ENCODE peak calls at places on chromosomes 2 and 18, in ten cellular contexts. J is heart right ventricle, G is Panc1, N is SK-N-SH, K is cardiac muscle cell, D is HCT116, E is fibroblast of lung, M is ovary, C is A549, P is heart left ventricle. T is an unnamed sample. For H3K4me1 and H3K9me3, the result is how much of the 10 kb centered on the place peaks cover.

GRCh38 chr2:179932786-179933185 is 71.4 kb upstream of the ZNF385B start:
- DNase-seq in N (no peak), K (peak), D (no peak), P (peak), C (no peak), J (peak), M (peak), G (no peak), E (peak), T (no peak)

GRCh38 chr18:74529811-74530583 is 4.3 kb upstream of the CNDP1 start:
- DNase-seq in G (no peak), P (no peak), E (no peak), D (no peak), C (no peak), M (no peak), K (no peak), N (no peak), J (no peak), T (no peak)

GRCh38 chr18:7754725-7755181 is 187.6 kb downstream of the PTPRM start:
- DNase-seq in C (peak), E (no peak), N (no peak), J (no peak), K (peak), D (no peak), P (no peak), M (no peak), G (no peak), T (no peak)

GRCh38 chr18:58135806-58136331 is 91.8 kb downstream of the NEDD4L start:
- DNase-seq in D (peak), K (peak), P (peak), N (peak), E (peak), G (peak), J (peak), C (peak), M (peak), T (peak)

GRCh38 chr2:29336741-29337340 is 221.6 kb downstream of the CLIP4 start:
- DNase-seq in P (no peak), K (no peak), C (no peak), N (no peak), E (no peak), G (no peak), M (no peak), D (no peak), J (no peak), T (no peak)

GRCh38 chr2:19021721-19022120 is 336.7 kb downstream of the OSR1 start:
- DNase-seq in E (peak), G (no peak), C (no peak), M (no peak), J (no peak), D (no peak), K (no peak), N (no peak), P (no peak), T (no peak)

GRCh38 chr18:46013484-46014189 is 46.5 kb upstream of the EPG5 start:
- DNase-seq in M (no peak), K (no peak), C (no peak), P (no peak), J (no peak), N (no peak), G (no peak), D (no peak), E (no peak), T (no peak)

GRCh38 chr2:45782968-45783367 is 131.5 kb downstream of the PRKCE start:
- DNase-seq in K (no peak), C (no peak), E (no peak), M (no peak), G (no peak), P (no peak), N (peak), J (no peak), D (no peak), T (no peak)

GRCh38 chr18:46071894-46072867 is at the start of gene PSTPIP2:
- DNase-seq in J (peak), C (no peak), N (peak), M (peak), K (peak), D (peak), E (peak), P (peak), G (no peak), T (peak)

GRCh38 chr18:54284967-54285785 is 15.9 kb downstream of the POLI start:
- DNase-seq in M (no peak), D (no peak), G (no peak), K (no peak), P (peak), N (no peak), E (peak), J (peak), C (no peak), T (no peak)

GRCh38 chr2:176561706-176562105 is 292.5 kb downstream of the MTX2 start:
- DNase-seq in N (no peak), J (no peak), C (peak), K (no peak), M (no peak), P (no peak), G (no peak), D (no peak), E (peak), T (no peak)

GRCh38 chr2:20593072-20594034 is 57.5 kb downstream of the HS1BP3 start:
- DNase-seq in J (no peak), C (peak), N (no peak), P (no peak), D (no peak), E (peak), K (no peak), M (peak), G (no peak), T (no peak)

GRCh38 chr2:130261970-130262760 is 63.9 kb upstream of the TUBA3E start:
- DNase-seq in M (peak), D (no peak), N (peak), G (no peak), P (no peak), J (no peak), E (no peak), C (no peak), K (peak), T (no peak)

GRCh38 chr2:127097841-127098651 is 8.9 kb downstream of the BIN1 start:
- DNase-seq in P (no peak), D (no peak), G (no peak), E (peak), J (no peak), M (no peak), K (no peak), N (peak), C (no peak), T (no peak)

GRCh38 chr2:177317443-177317842 is 52.9 kb upstream of the NFE2L2 start:
- DNase-seq in G (no peak), J (no peak), M (no peak), N (no peak), K (no peak), C (no peak), E (no peak), D (no peak), P (no peak), T (no peak)

GRCh38 chr2:230472619-230473018 is 56.6 kb downstream of the SP100 start:
- DNase-seq in G (no peak), D (peak), N (no peak), K (no peak), P (no peak), C (peak), M (no peak), J (no peak), E (peak), T (peak)

GRCh38 chr18:56315363-56315762 is 323.0 kb downstream of the TXNL1 start:
- DNase-seq in N (no peak), E (peak), M (no peak), J (no peak), P (no peak), G (no peak), C (no peak), D (no peak), K (no peak), T (no peak)

GRCh38 chr2:210442457-210442856 is 34.1 kb downstream of the LANCL1 start:
- DNase-seq in C (no peak), M (no peak), J (no peak), P (no peak), D (no peak), N (no peak), E (no peak), K (no peak), G (no peak), T (no peak)

GRCh38 chr18:32261003-32261402 is 71.2 kb downstream of the MEP1B start:
- DNase-seq in P (no peak), K (no peak), D (no peak), G (no peak), N (no peak), J (no peak), C (no peak), M (no peak), E (no peak), T (no peak)

GRCh38 chr2:44833123-44834069 is 108.1 kb upstream of the SIX3 start:
- DNase-seq in G (no peak), P (no peak), M (no peak), K (no peak), J (no peak), E (peak), C (no peak), D (no peak), N (no peak), T (no peak)

GRCh38 chr2:144510206-144510991 is 9.5 kb downstream of the ZEB2 start:
- DNase-seq in N (no peak), E (peak), J (peak), M (no peak), C (no peak), D (no peak), K (peak), P (no peak), G (no peak), T (peak)

GRCh38 chr2:3479430-3480320 is 39.7 kb downstream of the ADI1 start:
- DNase-seq in P (no peak), G (no peak), J (no peak), M (no peak), D (no peak), K (no peak), N (no peak), C (no peak), E (no peak), T (no peak)

GRCh38 chr2:182977463-182977862 is 60.8 kb downstream of the NCKAP1 start:
- DNase-seq in C (no peak), J (no peak), P (no peak), E (no peak), D (no peak), M (no peak), K (no peak), G (no peak), N (no peak), T (no peak)
- H3K4me1 ChIP-seq in C (under half), J (under half), P (under half), E (under half), D (under half), M (under half), K (under half), G (under half), N (under half), T (under half)

DNA sequence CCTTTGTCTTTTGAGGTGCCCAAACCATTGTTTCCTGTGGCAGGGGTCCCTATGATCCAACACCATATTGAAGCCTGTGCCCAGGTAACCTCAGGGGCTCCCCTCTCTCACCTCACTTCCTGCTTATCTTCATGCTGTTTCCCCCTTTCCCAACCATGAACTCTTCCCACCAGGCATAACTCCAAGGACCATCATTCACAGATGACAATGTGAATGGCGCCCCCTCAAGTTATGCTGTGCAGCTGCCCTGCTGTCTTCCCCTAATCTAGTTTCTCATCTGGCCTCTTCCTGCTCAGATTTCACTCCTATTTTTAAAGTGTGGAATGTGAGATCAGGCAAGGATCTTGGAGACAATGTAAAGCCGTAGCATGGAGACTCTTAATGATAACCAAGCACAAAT is 1.4 kb downstream of the GMPPA start:
- DNase-seq in K (no peak), C (peak), M (no peak), N (no peak), J (no peak), D (no peak), E (peak), G (no peak), P (no peak), T (no peak)
- TF ChIP-seq CTCF in K (peak), C (no peak), M (no peak), N (peak), J (no peak), D (peak), E (no peak), G (no peak), P (no peak), T (no peak)

GRCh38 chr2:71317060-71317459 is 14.5 kb upstream of the ZNF638 start:
- DNase-seq in M (no peak), J (no peak), K (no peak), N (no peak), E (no peak), D (no peak), P (no peak), C (no peak), G (no peak), T (no peak)
- H3K9me3 ChIP-seq in M (under half), J (half or more), K (under half), N (under half), E (under half), D (under half), P (under half), C (under half), G (under half), T (under half)

GRCh38 chr2:216858312-216858711 is 1.6 kb downstream of the TNP1 start:
- DNase-seq in C (no peak), D (no peak), M (no peak), N (no peak), P (no peak), G (no peak), E (peak), K (no peak), J (no peak), T (no peak)

GRCh38 chr2:216855079-216855478 is 4.8 kb downstream of the TNP1 start:
- DNase-seq in J (no peak), G (no peak), C (no peak), N (no peak), E (no peak), M (no peak), K (no peak), D (no peak), P (no peak), T (no peak)

GRCh38 chr2:216856666-216857065 is 3.2 kb downstream of the TNP1 start:
- DNase-seq in C (no peak), J (no peak), K (no peak), N (no peak), D (no peak), E (no peak), P (no peak), M (no peak), G (no peak), T (no peak)

GRCh38 chr2:216857131-216857550 is 2.7 kb downstream of the TNP1 start:
- DNase-seq in J (no peak), N (no peak), D (no peak), G (no peak), M (no peak), P (no peak), C (no peak), K (no peak), E (peak), T (no peak)

GRCh38 chr2:216855614-216856013 is 4.2 kb downstream of the TNP1 start:
- DNase-seq in C (no peak), E (no peak), G (no peak), D (no peak), P (peak), M (peak), K (no peak), J (peak), N (no peak), T (no peak)
- H3K4me1 ChIP-seq in C (under half), E (under half), G (under half), D (under half), P (under half), M (under half), K (under half), J (under half), N (under half), T (under half)

DNA sequence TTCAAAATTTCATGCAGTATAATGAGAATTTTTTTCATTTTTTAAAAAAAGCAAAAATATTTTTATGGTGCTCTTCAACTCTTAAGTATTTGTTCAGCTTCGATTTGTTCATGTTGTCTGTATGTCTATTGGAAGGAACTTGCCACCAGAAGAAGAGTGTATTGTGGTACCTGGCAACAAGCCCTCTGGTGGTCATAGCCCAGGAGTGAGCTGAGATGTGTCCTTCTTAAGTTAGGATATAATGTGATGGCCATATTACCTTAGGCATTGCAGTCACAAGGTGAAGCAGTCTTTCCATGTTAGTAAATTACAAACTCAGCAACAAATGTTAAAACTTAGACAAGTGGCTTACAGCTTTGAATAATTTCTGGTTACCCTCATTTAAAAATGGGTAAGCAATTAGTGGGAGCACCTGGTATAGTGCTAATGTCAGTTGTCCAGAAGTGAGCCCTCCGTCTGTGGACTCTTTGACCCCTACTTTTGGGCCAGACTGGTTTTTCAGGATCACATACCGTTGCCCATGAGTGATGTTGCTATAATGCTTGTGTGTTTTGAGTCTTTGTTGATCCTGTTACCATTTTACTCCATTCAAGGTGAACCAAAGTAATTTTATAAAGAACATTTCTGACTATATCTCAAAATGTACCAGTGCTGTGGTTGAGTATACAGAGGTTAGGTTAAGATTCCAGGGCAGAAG is 57.4 kb downstream of the MYO1B start:
- DNase-seq in E (no peak), D (peak), N (peak), P (no peak), G (no peak), K (peak), C (peak), M (no peak), J (no peak), T (peak)
- TF ChIP-seq CTCF in E (no peak), D (peak), N (peak), P (no peak), G (peak), K (peak), C (peak), M (no peak), J (peak), T (no peak)

GRCh38 chr18:35245719-35246317 is 5.0 kb downstream of the ZNF397 start:
- DNase-seq in N (no peak), G (no peak), M (no peak), C (no peak), D (no peak), E (no peak), J (no peak), P (no peak), K (no peak), T (no peak)
- H3K9me3 ChIP-seq in N (under half), G (half or more), M (under half), C (half or more), D (under half), E (under half), J (under half), P (under half), K (under half), T (under half)

DNA sequence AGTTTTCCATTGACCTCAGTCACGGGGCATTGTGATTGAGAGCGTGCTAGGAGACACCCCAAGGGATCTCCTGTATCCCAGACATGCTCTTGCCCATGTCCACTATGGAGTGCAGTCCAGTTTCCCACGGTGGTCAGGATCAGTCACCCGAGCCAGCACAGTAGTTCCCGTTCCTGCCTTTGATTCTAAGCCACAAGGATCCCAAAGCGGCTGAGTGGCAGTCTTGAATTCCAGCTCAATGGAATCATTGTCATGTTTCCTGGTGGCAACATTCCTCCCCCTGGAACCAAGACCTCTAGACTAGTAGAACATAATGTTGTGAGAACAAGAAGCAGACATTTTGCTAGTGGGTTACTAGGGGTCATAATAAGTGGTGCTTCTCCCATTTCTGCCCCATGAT is 154.3 kb downstream of the SEPTIN10 start:
- DNase-seq in E (peak), C (no peak), J (no peak), M (no peak), P (no peak), G (no peak), D (no peak), K (no peak), N (no peak), T (no peak)
- H3K4me1 ChIP-seq in E (under half), C (under half), J (under half), M (under half), P (under half), G (under half), D (under half), K (under half), N (under half), T (under half)

DNA sequence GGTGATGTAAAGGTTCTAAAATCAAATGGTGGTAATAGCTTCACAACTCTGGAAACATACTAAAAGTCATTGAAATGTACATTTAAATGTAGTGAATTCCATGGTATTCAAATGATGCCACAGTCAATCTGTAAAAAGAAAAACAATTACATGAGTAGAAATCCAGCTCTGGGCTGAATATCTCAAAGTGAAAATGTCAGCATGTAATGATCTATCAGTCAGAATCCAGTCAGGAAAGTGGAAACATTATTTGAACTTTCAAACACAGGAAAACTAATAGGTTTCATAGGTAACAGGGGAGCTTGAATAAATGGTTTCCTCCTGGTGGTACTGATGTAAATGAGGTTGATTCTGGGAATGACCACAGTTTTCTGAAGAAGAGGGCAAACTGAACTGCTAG is 186.4 kb downstream of the CDH7 start:
- DNase-seq in D (no peak), J (no peak), P (no peak), K (no peak), G (no peak), C (no peak), M (no peak), E (no peak), N (no peak), T (no peak)
- TF ChIP-seq CTCF in D (no peak), J (no peak), P (no peak), K (no peak), G (no peak), C (no peak), M (no peak), E (no peak), N (no peak), T (no peak)

GRCh38 chr2:85009019-85009618 is 38.2 kb downstream of the KCMF1 start:
- DNase-seq in J (no peak), P (no peak), N (no peak), G (no peak), E (no peak), K (no peak), D (no peak), C (no peak), M (no peak), T (no peak)

GRCh38 chr2:85011098-85011497 is 40.1 kb downstream of the KCMF1 start:
- DNase-seq in D (no peak), C (no peak), K (no peak), E (no peak), N (no peak), G (no peak), M (no peak), P (no peak), J (no peak), T (no peak)

GRCh38 chr2:85011747-85012146 is 40.8 kb downstream of the KCMF1 start:
- DNase-seq in J (no peak), K (no peak), N (peak), M (no peak), C (no peak), D (no peak), E (no peak), P (no peak), G (no peak), T (no peak)

GRCh38 chr2:85012855-85013254 is 41.9 kb downstream of the KCMF1 start:
- DNase-seq in G (no peak), C (no peak), M (no peak), E (no peak), K (no peak), P (no peak), J (no peak), N (no peak), D (no peak), T (no peak)

GRCh38 chr2:85012431-85012830 is 41.5 kb downstream of the KCMF1 start:
- DNase-seq in C (no peak), K (no peak), N (no peak), G (no peak), J (no peak), E (no peak), D (no peak), P (no peak), M (no peak), T (no peak)
- H3K9me3 ChIP-seq in C (under half), K (under half), N (under half), G (under half), J (under half), E (under half), D (under half), P (under half), M (under half), T (under half)

T was measured in CD8-positive, alpha-beta T cell.